ENCODE peak calls at places on chromosome 12, in eight cellular contexts. T is right lobe of liver; R is thoracic aorta; G is HCT116; S is left lung; K is activated CD4-positive, alpha-beta T cell treated with anti-CD3 and anti-CD28 coated beads for 36 hours; H is sciatic nerve; B is stimulated activated memory B cell treated with anti-CD40 and anti-IgM and Interleukin-4, amounts not matched to agents 10 μg/mL and 1 μg/mL and 100 μg/mL, for 72 hours. E is an unnamed sample.
A peak's percentile ranks its signal among the peaks of the same experiment; 100 is the strongest.

GRCh38 chr12:93025145-93026103 is 96.3 kb upstream of the EEA1 start:
- ATAC-seq in K (peak; percentile 69), S (peak; percentile 96), T (peak; percentile 91), G (peak; percentile 82), B (peak; percentile 70), R (no peak), H (no peak), E (no peak)

GRCh38 chr12:12357697-12358476 is 1.0 kb downstream of the BORCS5 start:
- ATAC-seq in S (no peak), G (no peak), K (no peak), R (no peak), H (no peak), B (no peak), T (no peak), E (no peak)

GRCh38 chr12:130142736-130143135 is 19.5 kb upstream of the FZD10 start:
- ATAC-seq in S (no peak), B (no peak), H (no peak), K (no peak), G (no peak), T (no peak), R (no peak), E (no peak)

GRCh38 chr12:85206543-85206942 is 73.5 kb upstream of the ALX1 start:
- ATAC-seq in R (no peak), G (no peak), T (no peak), H (no peak), B (no peak), S (no peak), K (no peak), E (no peak)

GRCh38 chr12:52713960-52714886 is 10.9 kb upstream of the KRT77 start:
- ATAC-seq in S (no peak), T (no peak), B (no peak), R (no peak), K (peak; percentile 39), H (no peak), G (no peak), E (no peak)

GRCh38 chr12:42320796-42321195 is 5.1 kb downstream of the ZCRB1 start:
- ATAC-seq in S (no peak), H (no peak), G (no peak), K (no peak), B (no peak), T (no peak), R (no peak), E (no peak)

GRCh38 chr12:126362964-126363363 is 1297.7 kb downstream of the AACS start:
- ATAC-seq in S (no peak), R (no peak), H (no peak), B (no peak), T (no peak), K (no peak), G (no peak), E (no peak)

GRCh38 chr12:126198966-126199692 is 1133.9 kb downstream of the AACS start:
- ATAC-seq in G (no peak), R (no peak), T (no peak), B (no peak), K (no peak), S (peak; percentile 86), H (no peak), E (no peak)

GRCh38 chr12:63206908-63207307 is 55.9 kb upstream of the AVPR1A start:
- ATAC-seq in B (no peak), S (no peak), R (no peak), K (no peak), T (peak; percentile 90), H (peak; percentile 80), G (no peak), E (no peak)

GRCh38 chr12:38745601-38746000 is 159.8 kb downstream of the CPNE8 start:
- ATAC-seq in G (no peak), B (no peak), S (no peak), R (no peak), H (no peak), K (no peak), T (no peak), E (no peak)

GRCh38 chr12:122206976-122207375 is 3.5 kb downstream of the B3GNT4 start:
- ATAC-seq in T (no peak), K (no peak), R (no peak), H (peak; percentile 19), B (no peak), S (no peak), G (no peak), E (no peak)

GRCh38 chr12:54584128-54584527 is 4.3 kb downstream of the PPP1R1A start:
- ATAC-seq in B (no peak), T (no peak), S (no peak), R (no peak), G (no peak), H (no peak), K (no peak), E (no peak)

GRCh38 chr12:79933580-79934264 is 1.2 kb downstream of the PPP1R12A start:
- ATAC-seq in S (peak; percentile 8), H (no peak), R (no peak), B (no peak), T (no peak), G (no peak), K (no peak), E (no peak)

GRCh38 chr12:13573698-13574321 is 377.3 kb downstream of the EMP1 start:
- ATAC-seq in G (peak; percentile 69), T (no peak), H (no peak), S (no peak), R (no peak), K (no peak), B (no peak), E (no peak)

GRCh38 chr12:124720687-124721500 is 142.8 kb downstream of the SCARB1 start:
- ATAC-seq in T (peak; percentile 74), G (peak; percentile 6), B (no peak), K (no peak), S (no peak), R (no peak), H (peak; percentile 60), E (peak; percentile 78)

GRCh38 chr12:95942106-95942531 is 295 bp downstream of the CCDC38 start:
- ATAC-seq in T (no peak), B (peak; percentile 1), K (no peak), G (peak; percentile 1), S (no peak), R (no peak), H (no peak), E (no peak)

GRCh38 chr12:50734409-50735263 is 29.3 kb upstream of the ATF1 start:
- ATAC-seq in K (peak; percentile 51), R (no peak), H (no peak), G (peak; percentile 94), T (peak; percentile 68), S (peak; percentile 58), B (no peak), E (no peak)

GRCh38 chr12:101738920-101739665 is at the start of gene SYCP3:
- ATAC-seq in B (no peak), R (no peak), K (no peak), G (peak; percentile 25), S (no peak), H (no peak), T (no peak), E (no peak)

GRCh38 chr12:96103067-96103650 is 67.8 kb upstream of the LTA4H start:
- ATAC-seq in H (peak; percentile 22), G (no peak), K (no peak), S (no peak), B (no peak), R (no peak), T (peak; percentile 44), E (peak; percentile 20)

GRCh38 chr12:40038619-40039018 is 67.3 kb downstream of the SLC2A13 start:
- ATAC-seq in G (no peak), R (no peak), T (no peak), K (no peak), B (no peak), S (no peak), H (no peak), E (no peak)

GRCh38 chr12:6627598-6627997 is 8.2 kb downstream of the LPAR5 start:
- ATAC-seq in H (no peak), G (no peak), B (peak; percentile 37), S (peak; percentile 88), K (peak; percentile 61), R (no peak), T (no peak), E (no peak)

GRCh38 chr12:95815635-95816212 is 25.2 kb upstream of the NTN4 start:
- ATAC-seq in T (peak; percentile 80), G (peak; percentile 58), H (peak; percentile 76), S (peak; percentile 82), K (no peak), R (no peak), B (no peak), E (peak; percentile 46)

GRCh38 chr12:22588817-22589216 is 36.2 kb upstream of the ETNK1 start:
- ATAC-seq in G (no peak), T (no peak), B (no peak), K (no peak), S (peak; percentile 79), R (no peak), H (no peak), E (no peak)

GRCh38 chr12:93102744-93103143 is 173.6 kb upstream of the EEA1 start:
- ATAC-seq in G (no peak), R (no peak), H (no peak), T (no peak), K (no peak), S (no peak), B (no peak), E (no peak)

GRCh38 chr12:90010089-90010488 is 301.5 kb upstream of the ATP2B1 start:
- ATAC-seq in T (no peak), K (no peak), B (no peak), G (no peak), S (no peak), H (no peak), R (no peak), E (no peak)

GRCh38 chr12:4031703-4032291 is 158.6 kb upstream of the PARP11 start:
- ATAC-seq in H (peak; percentile 63), B (no peak), S (peak; percentile 52), K (no peak), G (peak; percentile 20), T (peak; percentile 39), R (no peak), E (no peak)

GRCh38 chr12:5437657-5438056 is 5.7 kb downstream of the NTF3 start:
- ATAC-seq in B (no peak), G (no peak), H (no peak), R (no peak), K (no peak), T (no peak), S (no peak), E (no peak)

GRCh38 chr12:100443434-100443833 is 30.2 kb upstream of the NR1H4 start:
- ATAC-seq in S (no peak), G (no peak), R (no peak), K (no peak), B (no peak), T (peak; percentile 61), H (no peak), E (no peak)

GRCh38 chr12:25054783-25055144 is 105.9 kb upstream of the BCAT1 start:
- ATAC-seq in K (peak; percentile 14), G (no peak), S (no peak), B (peak; percentile 32), T (no peak), H (no peak), R (no peak), E (no peak)

E was measured in gastroesophageal sphincter.